ENCODE peak calls at places on chromosomes 1 and 21, in six cellular contexts. One of them, this sample, is unnamed.

GRCh38 chr21:34227386-34227852 is 136.4 kb upstream of the KCNE2 start:
- DNase-seq in IMR-90: peak; percentile 45
- DNase-seq in HFF-Myc: peak; percentile 14
- DNase-seq in choroid plexus epithelial cell: peak; percentile 61
- DNase-seq in AG09319: no peak
- DNase-seq in heart left ventricle: no peak
- DNase-seq in this sample: no peak

GRCh38 chr1:210400043-210400840 is 71.5 kb downstream of the HHAT start:
- DNase-seq in heart left ventricle: peak; percentile 51
- DNase-seq in AG09319: peak; percentile 43
- DNase-seq in HFF-Myc: peak; percentile 52
- DNase-seq in IMR-90: peak; percentile 77
- DNase-seq in choroid plexus epithelial cell: peak; percentile 80
- DNase-seq in this sample: peak; percentile 73

GRCh38 chr1:150973826-150974579 is 632 bp downstream of the CERS2 start:
- DNase-seq in heart left ventricle: peak; percentile 50
- DNase-seq in IMR-90: no peak
- DNase-seq in HFF-Myc: no peak
- DNase-seq in choroid plexus epithelial cell: peak; percentile 33
- DNase-seq in AG09319: no peak
- DNase-seq in this sample: peak; percentile 15

GRCh38 chr1:149906561-149906960 is 7.2 kb downstream of the BOLA1 start:
- DNase-seq in choroid plexus epithelial cell: no peak
- DNase-seq in heart left ventricle: no peak
- DNase-seq in IMR-90: no peak
- DNase-seq in HFF-Myc: no peak
- DNase-seq in AG09319: no peak
- DNase-seq in this sample: no peak

GRCh38 chr1:12215118-12215517 is 14.7 kb upstream of the VPS13D start:
- DNase-seq in HFF-Myc: no peak
- DNase-seq in choroid plexus epithelial cell: no peak
- DNase-seq in heart left ventricle: no peak
- DNase-seq in AG09319: no peak
- DNase-seq in IMR-90: no peak
- DNase-seq in this sample: no peak

GRCh38 chr1:160950657-160951056 is 4.0 kb downstream of the ITLN2 start:
- DNase-seq in heart left ventricle: no peak
- DNase-seq in choroid plexus epithelial cell: no peak
- DNase-seq in HFF-Myc: no peak
- DNase-seq in IMR-90: no peak
- DNase-seq in AG09319: no peak
- DNase-seq in this sample: no peak

GRCh38 chr1:226149806-226150205 is 36.7 kb downstream of the ACBD3 start:
- DNase-seq in HFF-Myc: peak; percentile 16
- DNase-seq in heart left ventricle: no peak
- DNase-seq in choroid plexus epithelial cell: peak; percentile 66
- DNase-seq in IMR-90: peak; percentile 29
- DNase-seq in AG09319: peak; percentile 5
- DNase-seq in this sample: peak; percentile 44

GRCh38 chr1:162166934-162167615 is 97.6 kb downstream of the NOS1AP start:
- DNase-seq in IMR-90: no peak
- DNase-seq in heart left ventricle: no peak
- DNase-seq in AG09319: no peak
- DNase-seq in HFF-Myc: no peak
- DNase-seq in choroid plexus epithelial cell: no peak
- DNase-seq in this sample: no peak

GRCh38 chr1:218953448-218953847 is 220.2 kb upstream of the LYPLAL1 start:
- DNase-seq in IMR-90: no peak
- DNase-seq in HFF-Myc: no peak
- DNase-seq in choroid plexus epithelial cell: no peak
- DNase-seq in AG09319: no peak
- DNase-seq in heart left ventricle: no peak
- DNase-seq in this sample: no peak

GRCh38 chr1:93615201-93616150 is 66.2 kb downstream of the BCAR3 start:
- DNase-seq in AG09319: no peak
- DNase-seq in heart left ventricle: no peak
- DNase-seq in choroid plexus epithelial cell: peak; percentile 69
- DNase-seq in IMR-90: peak; percentile 77
- DNase-seq in HFF-Myc: peak; percentile 53
- DNase-seq in this sample: peak; percentile 97

GRCh38 chr1:197139169-197139568 is 7.3 kb downstream of the ASPM start:
- DNase-seq in AG09319: no peak
- DNase-seq in IMR-90: no peak
- DNase-seq in HFF-Myc: no peak
- DNase-seq in choroid plexus epithelial cell: no peak
- DNase-seq in heart left ventricle: no peak
- DNase-seq in this sample: no peak

GRCh38 chr1:226664413-226665101 is 74.5 kb downstream of the ITPKB start:
- DNase-seq in heart left ventricle: peak; percentile 67
- DNase-seq in IMR-90: peak; percentile 94
- DNase-seq in HFF-Myc: no peak
- DNase-seq in AG09319: peak; percentile 42
- DNase-seq in choroid plexus epithelial cell: peak; percentile 80
- DNase-seq in this sample: peak; percentile 93

GRCh38 chr1:42737257-42737656 is 2.8 kb downstream of the CLDN19 start:
- DNase-seq in heart left ventricle: no peak
- DNase-seq in HFF-Myc: no peak
- DNase-seq in AG09319: no peak
- DNase-seq in choroid plexus epithelial cell: peak; percentile 19
- DNase-seq in IMR-90: no peak
- DNase-seq in this sample: no peak

GRCh38 chr1:58361134-58361533 is 185.4 kb downstream of the OMA1 start:
- DNase-seq in IMR-90: no peak
- DNase-seq in choroid plexus epithelial cell: no peak
- DNase-seq in AG09319: no peak
- DNase-seq in heart left ventricle: no peak
- DNase-seq in HFF-Myc: no peak
- DNase-seq in this sample: no peak

GRCh38 chr1:7422081-7422480 is 349.0 kb upstream of the VAMP3 start:
- DNase-seq in heart left ventricle: peak; percentile 19
- DNase-seq in IMR-90: no peak
- DNase-seq in HFF-Myc: no peak
- DNase-seq in choroid plexus epithelial cell: no peak
- DNase-seq in AG09319: no peak
- DNase-seq in this sample: no peak

GRCh38 chr21:45509566-45510465 is 32.4 kb downstream of the SLC19A1 start:
- DNase-seq in choroid plexus epithelial cell: no peak
- DNase-seq in IMR-90: no peak
- DNase-seq in heart left ventricle: peak; percentile 25
- DNase-seq in HFF-Myc: no peak
- DNase-seq in AG09319: no peak
- DNase-seq in this sample: no peak

GRCh38 chr1:105865546-105865945 is 1190.9 kb upstream of the PRMT6 start:
- DNase-seq in HFF-Myc: no peak
- DNase-seq in heart left ventricle: no peak
- DNase-seq in IMR-90: no peak
- DNase-seq in choroid plexus epithelial cell: peak; percentile 34
- DNase-seq in AG09319: no peak
- DNase-seq in this sample: no peak

GRCh38 chr1:245537992-245538391 is 383.2 kb downstream of the KIF26B start:
- DNase-seq in HFF-Myc: no peak
- DNase-seq in IMR-90: peak; percentile 55
- DNase-seq in heart left ventricle: no peak
- DNase-seq in choroid plexus epithelial cell: peak; percentile 64
- DNase-seq in AG09319: no peak
- DNase-seq in this sample: peak; percentile 49

GRCh38 chr1:89999208-89999607 is 4.3 kb downstream of the ZNF326 start:
- DNase-seq in HFF-Myc: no peak
- DNase-seq in AG09319: no peak
- DNase-seq in choroid plexus epithelial cell: no peak
- DNase-seq in heart left ventricle: no peak
- DNase-seq in IMR-90: no peak
- DNase-seq in this sample: no peak

GRCh38 chr1:31939484-31940329 is 1.5 kb upstream of the PTP4A2 start:
- DNase-seq in HFF-Myc: peak; percentile 84
- DNase-seq in heart left ventricle: no peak
- DNase-seq in IMR-90: peak; percentile 90
- DNase-seq in AG09319: peak; percentile 31
- DNase-seq in choroid plexus epithelial cell: peak; percentile 97
- DNase-seq in this sample: peak; percentile 66

GRCh38 chr1:234533034-234533571 is 54.1 kb upstream of the TARBP1 start:
- DNase-seq in AG09319: peak; percentile 76
- DNase-seq in IMR-90: peak; percentile 97
- DNase-seq in heart left ventricle: peak; percentile 70
- DNase-seq in choroid plexus epithelial cell: peak; percentile 88
- DNase-seq in HFF-Myc: peak; percentile 39
- DNase-seq in this sample: peak; percentile 98

GRCh38 chr1:85581802-85582686 is 1.5 kb downstream of the CCN1 start:
- DNase-seq in HFF-Myc: no peak
- DNase-seq in heart left ventricle: peak; percentile 49
- DNase-seq in choroid plexus epithelial cell: peak; percentile 88
- DNase-seq in AG09319: peak; percentile 54
- DNase-seq in IMR-90: peak; percentile 76
- DNase-seq in this sample: peak; percentile 78

GRCh38 chr1:44655609-44656008 is 18.7 kb downstream of the TMEM53 start:
- DNase-seq in choroid plexus epithelial cell: peak; percentile 29
- DNase-seq in AG09319: no peak
- DNase-seq in IMR-90: no peak
- DNase-seq in heart left ventricle: no peak
- DNase-seq in HFF-Myc: no peak
- DNase-seq in this sample: peak; percentile 11

GRCh38 chr21:28230559-28230958 is 762.1 kb downstream of the LTN1 start:
- DNase-seq in IMR-90: peak; percentile 33
- DNase-seq in heart left ventricle: no peak
- DNase-seq in HFF-Myc: no peak
- DNase-seq in AG09319: no peak
- DNase-seq in choroid plexus epithelial cell: peak; percentile 30
- DNase-seq in this sample: peak; percentile 30

GRCh38 chr1:211736351-211736915 is 61.0 kb upstream of the NEK2 start:
- DNase-seq in IMR-90: no peak
- DNase-seq in AG09319: no peak
- DNase-seq in choroid plexus epithelial cell: no peak
- DNase-seq in HFF-Myc: no peak
- DNase-seq in heart left ventricle: no peak
- DNase-seq in this sample: no peak

GRCh38 chr1:150028322-150028721 is 17.8 kb upstream of the OTUD7B start:
- DNase-seq in heart left ventricle: no peak
- DNase-seq in HFF-Myc: no peak
- DNase-seq in AG09319: no peak
- DNase-seq in IMR-90: no peak
- DNase-seq in choroid plexus epithelial cell: no peak
- DNase-seq in this sample: no peak

GRCh38 chr1:223654083-223654482 is 11.4 kb downstream of the CAPN8 start:
- DNase-seq in heart left ventricle: no peak
- DNase-seq in AG09319: no peak
- DNase-seq in IMR-90: no peak
- DNase-seq in choroid plexus epithelial cell: no peak
- DNase-seq in HFF-Myc: no peak
- DNase-seq in this sample: no peak

GRCh38 chr1:89608627-89609338 is 24.1 kb upstream of the LRRC8C start:
- DNase-seq in heart left ventricle: no peak
- DNase-seq in AG09319: no peak
- DNase-seq in IMR-90: no peak
- DNase-seq in choroid plexus epithelial cell: no peak
- DNase-seq in HFF-Myc: no peak
- DNase-seq in this sample: no peak

GRCh38 chr21:20997633-20998455 is at the start of gene NCAM2:
- DNase-seq in heart left ventricle: peak; percentile 72
- DNase-seq in choroid plexus epithelial cell: peak; percentile 89
- DNase-seq in AG09319: peak; percentile 59
- DNase-seq in IMR-90: peak; percentile 76
- DNase-seq in HFF-Myc: peak; percentile 1
- DNase-seq in this sample: peak; percentile 87

GRCh38 chr1:193189442-193190095 is 3.2 kb upstream of the B3GALT2 start:
- DNase-seq in AG09319: no peak
- DNase-seq in IMR-90: no peak
- DNase-seq in heart left ventricle: no peak
- DNase-seq in HFF-Myc: no peak
- DNase-seq in choroid plexus epithelial cell: no peak
- DNase-seq in this sample: no peak

GRCh38 chr1:26156285-26157038 is 2.4 kb upstream of the FAM110D start:
- DNase-seq in heart left ventricle: peak; percentile 80
- DNase-seq in AG09319: no peak
- DNase-seq in HFF-Myc: no peak
- DNase-seq in IMR-90: no peak
- DNase-seq in choroid plexus epithelial cell: no peak
- DNase-seq in this sample: no peak

GRCh38 chr1:172041689-172042088 is 200.4 kb downstream of the DNM3 start:
- DNase-seq in HFF-Myc: peak; percentile 24
- DNase-seq in AG09319: peak; percentile 8
- DNase-seq in heart left ventricle: no peak
- DNase-seq in choroid plexus epithelial cell: peak; percentile 56
- DNase-seq in IMR-90: peak; percentile 30
- DNase-seq in this sample: peak; percentile 37
- TF ChIP-seq CTCF in HFF-Myc: peak; percentile 43
- TF ChIP-seq CTCF in AG09319: peak; percentile 41
- TF ChIP-seq CTCF in heart left ventricle: peak; percentile 59
- TF ChIP-seq CTCF in choroid plexus epithelial cell: no peak
- TF ChIP-seq CTCF in IMR-90: peak; percentile 61
- TF ChIP-seq CTCF in this sample: peak; percentile 60

GRCh38 chr1:53946252-53947171 is at the start of gene LRRC42:
- DNase-seq in HFF-Myc: no peak
- DNase-seq in choroid plexus epithelial cell: no peak
- DNase-seq in IMR-90: no peak
- DNase-seq in heart left ventricle: no peak
- DNase-seq in AG09319: no peak
- DNase-seq in this sample: no peak
- TF ChIP-seq CTCF in HFF-Myc: no peak
- TF ChIP-seq CTCF in choroid plexus epithelial cell: peak; percentile 19
- TF ChIP-seq CTCF in IMR-90: peak; percentile 28
- TF ChIP-seq CTCF in heart left ventricle: peak; percentile 35
- TF ChIP-seq CTCF in AG09319: peak; percentile 13
- TF ChIP-seq CTCF in this sample: no peak

DNA sequence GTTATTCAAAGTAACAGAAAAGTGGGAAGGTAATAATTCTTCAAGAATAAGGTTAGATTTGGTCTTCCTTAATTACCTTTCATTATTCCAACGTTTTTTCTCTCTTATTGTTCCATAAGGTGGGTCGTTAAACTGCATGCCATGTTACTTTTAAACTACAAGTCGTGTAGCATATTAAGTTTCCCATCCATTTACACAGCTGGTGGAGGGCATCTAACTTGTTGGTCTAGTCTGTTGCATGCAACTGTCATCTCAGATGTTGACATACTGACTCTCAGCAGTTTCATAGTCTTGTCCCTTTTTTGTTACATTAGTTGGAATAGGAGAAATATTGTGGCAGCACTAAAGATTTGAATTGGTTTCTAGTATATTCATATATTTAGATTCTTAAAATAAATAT is 54.6 kb upstream of the BMP8A start:
- DNase-seq in IMR-90: no peak
- DNase-seq in AG09319: no peak
- DNase-seq in choroid plexus epithelial cell: no peak
- DNase-seq in HFF-Myc: no peak
- DNase-seq in heart left ventricle: no peak
- DNase-seq in this sample: no peak
- TF ChIP-seq CTCF in IMR-90: no peak
- TF ChIP-seq CTCF in AG09319: no peak
- TF ChIP-seq CTCF in choroid plexus epithelial cell: no peak
- TF ChIP-seq CTCF in HFF-Myc: no peak
- TF ChIP-seq CTCF in heart left ventricle: no peak
- TF ChIP-seq CTCF in this sample: no peak

GRCh38 chr1:46691997-46692790 is 20.5 kb downstream of the TEX38 start:
- DNase-seq in heart left ventricle: no peak
- DNase-seq in AG09319: no peak
- DNase-seq in IMR-90: peak; percentile 38
- DNase-seq in HFF-Myc: no peak
- DNase-seq in choroid plexus epithelial cell: no peak
- DNase-seq in this sample: peak; percentile 36
- TF ChIP-seq CTCF in heart left ventricle: no peak
- TF ChIP-seq CTCF in AG09319: peak; percentile 7
- TF ChIP-seq CTCF in IMR-90: peak; percentile 38
- TF ChIP-seq CTCF in HFF-Myc: no peak
- TF ChIP-seq CTCF in choroid plexus epithelial cell: no peak
- TF ChIP-seq CTCF in this sample: peak; percentile 26

GRCh38 chr1:155255243-155256100 is at the start of gene ENTREP3:
- DNase-seq in IMR-90: peak; percentile 78
- DNase-seq in heart left ventricle: peak; percentile 91
- DNase-seq in choroid plexus epithelial cell: peak; percentile 82
- DNase-seq in AG09319: peak; percentile 57
- DNase-seq in HFF-Myc: no peak
- DNase-seq in this sample: peak; percentile 75
- TF ChIP-seq CTCF in IMR-90: no peak
- TF ChIP-seq CTCF in heart left ventricle: no peak
- TF ChIP-seq CTCF in choroid plexus epithelial cell: no peak
- TF ChIP-seq CTCF in AG09319: no peak
- TF ChIP-seq CTCF in HFF-Myc: no peak
- TF ChIP-seq CTCF in this sample: no peak